ENCODE peak calls at places on chromosomes 16 and 17, in nine cellular contexts. P, R, W, L, U, E, S, I and N are unnamed samples.

GRCh38 chr16:49277766-49278566 is 3.7 kb downstream of the CBLN1 start:
- DNase-seq in U (no peak), L (no peak), S (no peak), R (no peak), I (no peak), E (no peak), W (no peak), P (no peak), N (no peak)

GRCh38 chr17:1179635-1180433 is at the start of gene ABR:
- DNase-seq in R (peak; percentile 74), P (peak; percentile 48), S (no peak), L (peak; percentile 52), U (no peak), E (no peak), I (no peak), W (no peak), N (peak; percentile 49)

GRCh38 chr17:67030641-67031040 is 13.7 kb upstream of the CACNG1 start:
- DNase-seq in L (no peak), R (no peak), S (no peak), U (no peak), I (no peak), E (no peak), W (no peak), P (no peak), N (no peak)

GRCh38 chr16:4290236-4290830 is 17.5 kb upstream of the TFAP4 start:
- DNase-seq in I (peak; percentile 75), U (peak; percentile 46), W (no peak), P (no peak), L (no peak), E (no peak), S (peak; percentile 84), R (no peak), N (no peak)

GRCh38 chr16:177394-177822 is 928 bp downstream of the HBA1 start:
- DNase-seq in I (no peak), R (no peak), U (no peak), W (peak; percentile 93), P (no peak), L (no peak), E (no peak), S (no peak), N (no peak)

GRCh38 chr16:78748471-78748929 is 649.0 kb downstream of the WWOX start:
- DNase-seq in S (no peak), R (no peak), U (no peak), L (no peak), I (no peak), W (no peak), P (no peak), E (no peak), N (no peak)

GRCh38 chr17:39674702-39675389 is 6.6 kb downstream of the PNMT start:
- DNase-seq in L (peak; percentile 53), U (no peak), S (no peak), R (no peak), P (no peak), W (no peak), I (no peak), E (no peak), N (no peak)

GRCh38 chr17:52762147-52762793 is 603.8 kb upstream of the CA10 start:
- DNase-seq in L (no peak), W (no peak), U (no peak), E (no peak), P (no peak), S (no peak), R (no peak), I (no peak), N (no peak)

GRCh38 chr17:3636154-3636907 is at the start of the genes CTNS and SHPK:
- DNase-seq in L (peak; percentile 95), R (peak; percentile 99), P (peak; percentile 89), U (peak; percentile 66), E (peak; percentile 76), S (peak; percentile 97), I (peak; percentile 95), W (peak; percentile 86), N (peak; percentile 92)

GRCh38 chr16:67959520-67959919 is 8.9 kb downstream of the SLC12A4 start:
- DNase-seq in L (no peak), U (no peak), P (no peak), E (no peak), S (peak; percentile 75), W (no peak), I (peak; percentile 46), R (no peak), N (no peak)

GRCh38 chr17:8122923-8123694 is 797 bp downstream of the HES7 start:
- DNase-seq in L (no peak), I (no peak), E (no peak), S (no peak), P (no peak), R (no peak), W (no peak), U (no peak), N (no peak)

GRCh38 chr17:41419712-41420111 is 4.7 kb downstream of the KRT37 start:
- DNase-seq in W (no peak), U (no peak), E (no peak), L (no peak), I (no peak), R (no peak), S (no peak), P (no peak), N (no peak)

GRCh38 chr17:80196652-80197051 is 23.5 kb downstream of the SGSH start:
- DNase-seq in W (no peak), I (no peak), S (no peak), L (no peak), R (no peak), P (no peak), U (no peak), E (no peak), N (no peak)

GRCh38 chr17:74512624-74513084 is 18.6 kb downstream of the CD300LB start:
- DNase-seq in L (no peak), P (no peak), S (peak; percentile 12), E (no peak), I (peak; percentile 1), R (no peak), U (peak; percentile 89), W (no peak), N (no peak)

GRCh38 chr17:61157246-61157887 is 242.3 kb upstream of the TBX2 start:
- DNase-seq in U (no peak), R (no peak), L (no peak), E (no peak), S (peak; percentile 40), I (peak; percentile 38), P (no peak), W (peak; percentile 85), N (no peak)

GRCh38 chr16:56606071-56606687 is 2.2 kb upstream of the MT2A start:
- DNase-seq in W (no peak), S (peak; percentile 86), L (no peak), R (no peak), E (no peak), U (no peak), I (no peak), P (no peak), N (no peak)

GRCh38 chr16:85984947-85985451 is 86.0 kb downstream of the IRF8 start:
- DNase-seq in P (no peak), L (peak; percentile 46), R (peak; percentile 81), I (no peak), S (no peak), U (no peak), W (no peak), E (no peak), N (no peak)